ENCODE peak calls at places on chromosome 18, in four cellular contexts. K is H1, V is hepatocyte, W is IMR-90. O is an unnamed sample.

GRCh38 chr18:11663630-11664029 is 25.4 kb upstream of the GNAL start:
- DNase-seq in K (no peak), V (no peak), W (no peak), O (no peak)

GRCh38 chr18:48639772-48640432 is 101.1 kb downstream of the CTIF start:
- DNase-seq in W (no peak), K (no peak), V (no peak), O (peak; percentile 58)

GRCh38 chr18:48790226-48790863 is 160.4 kb downstream of the SMAD7 start:
- DNase-seq in K (no peak), V (no peak), W (no peak), O (no peak)

GRCh38 chr18:46433121-46433826 is 223.7 kb downstream of the LOXHD1 start:
- DNase-seq in K (peak; percentile 46), V (no peak), W (no peak), O (no peak)

GRCh38 chr18:23354625-23355024 is 98.5 kb upstream of the RIOK3 start:
- DNase-seq in W (peak; percentile 76), K (no peak), V (peak; percentile 48), O (no peak)

GRCh38 chr18:24136967-24137373 is 1.9 kb upstream of the CABYR start:
- DNase-seq in V (no peak), W (peak; percentile 62), K (no peak), O (no peak)

GRCh38 chr18:56315363-56315762 is 323.0 kb downstream of the TXNL1 start:
- DNase-seq in W (peak; percentile 60), K (no peak), V (no peak), O (no peak)

GRCh38 chr18:44895176-44895798 is 214.6 kb downstream of the SETBP1 start:
- DNase-seq in W (peak; percentile 45), K (no peak), V (peak; percentile 30), O (peak; percentile 31)

GRCh38 chr18:79644666-79645057 is 34.9 kb upstream of the CTDP1 start:
- DNase-seq in V (no peak), K (no peak), W (peak; percentile 74), O (no peak)

GRCh38 chr18:79645291-79645983 is 34.2 kb upstream of the CTDP1 start:
- DNase-seq in W (no peak), K (no peak), V (no peak), O (no peak)

GRCh38 chr18:79643049-79643765 is 36.4 kb upstream of the CTDP1 start:
- DNase-seq in K (no peak), V (no peak), W (no peak), O (peak; percentile 69)

GRCh38 chr18:79642626-79643025 is 37.0 kb upstream of the CTDP1 start:
- DNase-seq in V (no peak), W (no peak), K (no peak), O (no peak)

GRCh38 chr18:79644006-79644665 is 35.5 kb upstream of the CTDP1 start:
- DNase-seq in K (no peak), W (peak; percentile 47), V (peak; percentile 79), O (peak; percentile 98)
- H3K4me2 ChIP-seq in K (no peak overlapping the region), W (no peak overlapping the region), V (peak overlapping the region; percentile 55), O (peak overlapping the region; percentile 24)

DNA sequence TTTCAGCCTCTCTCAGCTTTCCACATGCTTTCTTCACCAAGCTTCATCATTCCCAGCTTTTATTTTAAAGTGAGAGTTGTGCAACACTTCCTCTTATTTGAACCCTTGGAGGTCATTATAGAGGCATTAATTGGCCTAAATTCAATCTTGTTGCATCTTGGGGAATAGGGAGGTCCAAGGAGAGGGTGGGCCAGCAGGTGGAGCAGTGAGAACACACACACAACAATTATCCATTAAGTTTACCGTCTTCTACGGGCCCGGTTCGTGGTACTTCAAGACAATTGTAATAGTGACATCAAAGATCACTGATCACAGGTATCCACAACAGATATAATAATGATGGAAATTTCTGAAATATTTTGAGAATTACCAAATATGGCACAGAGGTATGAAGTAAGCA is 457.2 kb upstream of the SMIM21 start:
- DNase-seq in V (no peak), K (no peak), W (no peak), O (no peak)
- TF ChIP-seq CTCF in V (no peak), K (peak; percentile 36), W (no peak), O (no peak)

GRCh38 chr18:4878480-4878879 is 318.6 kb downstream of the AKAIN1 start:
- DNase-seq in V (no peak), W (no peak), K (no peak), O (no peak)
- H2AFZ ChIP-seq in V (no peak overlapping the region), W (no peak overlapping the region), K (no peak overlapping the region), O (no peak overlapping the region)

DNA sequence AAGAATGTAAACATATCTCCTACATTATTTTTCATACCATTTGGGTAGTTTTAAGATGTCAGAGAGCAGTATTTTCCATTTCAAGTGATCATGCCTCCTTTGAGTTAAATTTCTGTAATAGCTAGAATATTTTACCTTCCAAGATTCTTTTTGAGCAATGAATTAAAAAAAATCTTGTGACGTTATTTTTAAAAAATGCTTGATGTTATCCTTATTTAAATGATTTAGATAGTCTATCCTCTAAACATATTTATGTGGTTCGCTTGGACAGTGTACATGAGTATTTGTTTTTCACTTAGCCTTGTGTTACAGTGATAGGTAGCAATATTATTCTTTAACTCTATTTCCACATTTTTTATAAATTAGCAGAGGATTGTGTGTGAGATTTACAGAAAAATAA is 639.2 kb upstream of the CDH2 start:
- DNase-seq in V (no peak), K (no peak), W (peak; percentile 18), O (no peak)
- H3K4me2 ChIP-seq in V (no peak overlapping the region), K (no peak overlapping the region), W (no peak overlapping the region), O (no peak overlapping the region)

GRCh38 chr18:31610841-31611240 is 19.2 kb downstream of the TTR start:
- DNase-seq in W (no peak), K (peak; percentile 59), V (peak; percentile 74), O (no peak)
- TF ChIP-seq CTCF in W (no peak), K (peak; percentile 51), V (peak; percentile 30), O (peak; percentile 16)

GRCh38 chr18:1464444-1465217 is 560.0 kb downstream of the ADCYAP1 start:
- DNase-seq in K (no peak), V (no peak), W (no peak), O (peak; percentile 10)

GRCh38 chr18:1467461-1467964 is 562.8 kb downstream of the ADCYAP1 start:
- DNase-seq in W (no peak), K (no peak), V (no peak), O (no peak)

GRCh38 chr18:1468550-1468949 is 563.9 kb downstream of the ADCYAP1 start:
- DNase-seq in V (no peak), W (no peak), K (no peak), O (no peak)

GRCh38 chr18:1463981-1464380 is 559.3 kb downstream of the ADCYAP1 start:
- DNase-seq in K (no peak), W (no peak), V (no peak), O (no peak)

GRCh38 chr18:1466035-1466434 is 561.4 kb downstream of the ADCYAP1 start:
- DNase-seq in V (no peak), K (no peak), W (no peak), O (no peak)
- H2AFZ ChIP-seq in V (no peak overlapping the region), K (no peak overlapping the region), W (no peak overlapping the region), O (no peak overlapping the region)

GRCh38 chr18:2906522-2907458 is 60.0 kb downstream of the EMILIN2 start:
- DNase-seq in V (peak; percentile 71), K (no peak), W (no peak), O (peak; percentile 96)

GRCh38 chr18:2909431-2910140 is 62.8 kb downstream of the EMILIN2 start:
- DNase-seq in W (no peak), K (no peak), V (no peak), O (peak; percentile 86)

GRCh38 chr18:2908946-2909335 is 62.1 kb downstream of the EMILIN2 start:
- DNase-seq in V (no peak), W (no peak), K (no peak), O (no peak)

GRCh38 chr18:2907459-2908145 is 60.8 kb downstream of the EMILIN2 start:
- DNase-seq in W (no peak), K (no peak), V (no peak), O (no peak)

DNA sequence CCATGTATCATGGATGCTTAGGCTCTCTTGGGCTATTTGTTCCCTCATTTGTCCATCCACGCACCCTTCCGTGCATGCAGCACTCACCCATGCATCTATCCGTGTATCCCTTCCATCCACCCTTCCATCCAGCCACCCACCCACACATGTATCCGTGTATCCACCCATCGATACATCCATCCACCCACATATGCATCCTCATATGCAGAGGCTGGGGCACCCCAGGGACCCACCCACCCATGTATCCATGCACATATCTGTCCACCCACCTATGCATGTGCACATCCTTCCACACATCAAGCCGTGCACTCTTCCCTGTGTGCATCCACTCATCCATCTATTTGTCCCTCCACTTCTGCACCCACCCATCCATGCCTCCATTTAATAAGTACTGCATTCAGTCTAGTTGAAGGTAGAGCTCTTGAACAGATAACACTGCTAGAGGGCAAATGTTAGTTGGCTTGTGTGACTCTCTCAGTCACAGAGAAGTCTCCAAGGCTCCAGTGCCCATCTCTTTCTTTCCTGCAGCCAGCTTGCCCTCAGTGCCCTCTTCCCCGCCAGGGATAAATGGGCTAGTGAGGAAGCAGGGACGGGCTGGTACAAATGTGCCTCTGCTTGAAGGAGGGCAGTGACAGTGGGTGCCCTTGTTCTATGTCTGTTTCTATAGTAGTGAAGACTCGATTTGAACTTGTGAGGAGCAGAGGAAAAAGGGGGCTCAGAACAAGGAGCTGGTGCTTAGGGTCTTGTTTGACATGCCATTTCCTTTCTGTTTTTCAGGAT is 61.5 kb downstream of the EMILIN2 start:
- DNase-seq in W (no peak), K (no peak), V (no peak), O (no peak)
- H3K4me2 ChIP-seq in W (no peak overlapping the region), K (no peak overlapping the region), V (no peak overlapping the region), O (no peak overlapping the region)

O was measured in osteoblast.